ENCODE peak calls at places on chromosomes 4 and X, in ten cellular contexts. T, V, Y, C, S, Q, L, W, B and N are unnamed samples.

GRCh38 chr4:139523076-139523475 is 32.9 kb downstream of the SETD7 start:
- DNase-seq in B (no peak), S (no peak), W (no peak), T (no peak), C (no peak), Q (no peak), L (peak; percentile 52), Y (no peak), V (no peak), N (no peak)

GRCh38 chr4:139609647-139610046 is 53.6 kb upstream of the SETD7 start:
- DNase-seq in L (no peak), T (no peak), Y (no peak), V (no peak), W (no peak), B (no peak), C (no peak), Q (no peak), S (peak; percentile 24), N (no peak)

GRCh38 chrX:125205084-125205917 is 114.4 kb upstream of the TEX13C start:
- DNase-seq in Y (peak; percentile 35), B (no peak), L (peak; percentile 61), Q (no peak), S (peak; percentile 6), W (peak; percentile 13), T (peak; percentile 63), V (peak; percentile 34), C (no peak), N (peak; percentile 23)

GRCh38 chr4:101471201-101471600 is 123.9 kb upstream of the PPP3CA start:
- DNase-seq in W (no peak), C (no peak), B (no peak), L (no peak), S (peak; percentile 13), Y (no peak), T (no peak), Q (no peak), V (no peak), N (no peak)

GRCh38 chrX:115023811-115024210 is 6.4 kb upstream of the IL13RA2 start:
- DNase-seq in W (no peak), C (no peak), B (no peak), S (peak; percentile 25), Q (no peak), T (no peak), V (no peak), L (no peak), Y (no peak), N (no peak)

GRCh38 chr4:41600243-41600642 is 62.3 kb downstream of the LIMCH1 start:
- DNase-seq in T (no peak), S (no peak), C (peak; percentile 10), V (no peak), L (no peak), W (no peak), Y (no peak), B (no peak), Q (no peak), N (no peak)

GRCh38 chrX:44903842-44904530 is 31.0 kb downstream of the KDM6A start:
- DNase-seq in W (no peak), S (no peak), T (no peak), Y (no peak), L (no peak), Q (no peak), C (no peak), B (no peak), V (no peak), N (no peak)

GRCh38 chr4:7139167-7139979 is 53.0 kb upstream of the SORCS2 start:
- DNase-seq in Q (no peak), S (no peak), W (no peak), Y (no peak), L (no peak), B (no peak), V (no peak), T (no peak), C (no peak), N (no peak)

GRCh38 chr4:130071746-130072145 is 975.8 kb downstream of the C4orf33 start:
- DNase-seq in C (no peak), Q (no peak), W (no peak), T (no peak), B (no peak), V (no peak), L (no peak), Y (no peak), S (no peak), N (no peak)